ENCODE peak calls at places on chromosomes 7 and 10, in five cellular contexts. C, P, U, A and F are unnamed samples. For H3K4me1, the result is how much of the 10 kb centered on the place peaks cover.

GRCh38 chr10:93907049-93907448 is 13.3 kb downstream of the SLC35G1 start:
- ATAC-seq in C (no peak), P (no peak), U (no peak), A (no peak), F (no peak)

GRCh38 chr10:682931-683447 is 6.5 kb downstream of the DIP2C start:
- ATAC-seq in C (peak), P (no peak), U (no peak), A (no peak), F (peak)

GRCh38 chr7:127717502-127718125 is 65.6 kb downstream of the SND1 start:
- ATAC-seq in C (no peak), P (no peak), U (peak), A (no peak), F (no peak)

GRCh38 chr7:47407821-47408674 is 173.9 kb downstream of the TNS3 start:
- ATAC-seq in C (peak), P (no peak), U (no peak), A (no peak), F (no peak)

GRCh38 chr7:40151504-40151903 is 16.7 kb downstream of the SUGCT start:
- ATAC-seq in C (no peak), P (no peak), U (no peak), A (no peak), F (no peak)

GRCh38 chr10:74794531-74794930 is 31.9 kb upstream of the KAT6B start:
- ATAC-seq in C (no peak), P (no peak), U (no peak), A (no peak), F (no peak)

GRCh38 chr10:65769828-65770227 is 1156.0 kb upstream of the LRRTM3 start:
- ATAC-seq in C (no peak), P (no peak), U (no peak), A (no peak), F (no peak)

GRCh38 chr7:46932656-46933424 is 649.1 kb downstream of the TNS3 start:
- ATAC-seq in C (no peak), P (peak), U (no peak), A (peak), F (peak)

GRCh38 chr10:112706580-112706979 is 243.5 kb upstream of the TCF7L2 start:
- ATAC-seq in C (no peak), P (no peak), U (no peak), A (no peak), F (no peak)

GRCh38 chr10:130360826-130361311 is 224.7 kb downstream of the GLRX3 start:
- ATAC-seq in C (no peak), P (no peak), U (no peak), A (no peak), F (no peak)

GRCh38 chr7:88254721-88255120 is 34.9 kb upstream of the SRI start:
- ATAC-seq in C (peak), P (peak), U (no peak), A (peak), F (no peak)

GRCh38 chr7:130473877-130474276 is 18.0 kb upstream of the MEST start:
- ATAC-seq in C (no peak), P (no peak), U (no peak), A (no peak), F (no peak)

GRCh38 chr10:20005638-20006037 is 189.4 kb downstream of the PLXDC2 start:
- ATAC-seq in C (no peak), P (no peak), U (no peak), A (no peak), F (no peak)

GRCh38 chr7:27210441-27211083 is 10.7 kb upstream of the HOXA13 start:
- ATAC-seq in C (peak), P (peak), U (peak), A (peak), F (no peak)

GRCh38 chr7:139367438-139368155 is 7.9 kb downstream of the LUC7L2 start:
- ATAC-seq in C (no peak), P (no peak), U (no peak), A (no peak), F (no peak)

GRCh38 chr10:23361665-23362064 is 17.1 kb upstream of the C10orf67 start:
- ATAC-seq in C (no peak), P (no peak), U (no peak), A (no peak), F (no peak)

GRCh38 chr7:142745091-142745635 is 4.1 kb upstream of the PRSS1 start:
- ATAC-seq in C (no peak), P (no peak), U (no peak), A (no peak), F (no peak)

GRCh38 chr10:23376175-23376787 is 31.7 kb upstream of the C10orf67 start:
- ATAC-seq in C (no peak), P (peak), U (no peak), A (no peak), F (peak)

GRCh38 chr10:44577533-44577932 is 192.6 kb upstream of the CXCL12 start:
- ATAC-seq in C (no peak), P (no peak), U (no peak), A (no peak), F (no peak)

GRCh38 chr10:34526758-34527730 is 288.1 kb downstream of the PARD3 start:
- ATAC-seq in C (peak), P (peak), U (no peak), A (peak), F (no peak)

GRCh38 chr10:59905735-59906416 is 480 bp downstream of the CCDC6 start:
- ATAC-seq in C (peak), P (peak), U (peak), A (peak), F (no peak)

GRCh38 chr10:130885021-130885655 is 426.4 kb downstream of the TCERG1L start:
- ATAC-seq in C (no peak), P (no peak), U (no peak), A (no peak), F (no peak)

GRCh38 chr7:118974836-118975235 is 750.3 kb downstream of the ANKRD7 start:
- ATAC-seq in C (no peak), P (no peak), U (no peak), A (no peak), F (no peak)

DNA sequence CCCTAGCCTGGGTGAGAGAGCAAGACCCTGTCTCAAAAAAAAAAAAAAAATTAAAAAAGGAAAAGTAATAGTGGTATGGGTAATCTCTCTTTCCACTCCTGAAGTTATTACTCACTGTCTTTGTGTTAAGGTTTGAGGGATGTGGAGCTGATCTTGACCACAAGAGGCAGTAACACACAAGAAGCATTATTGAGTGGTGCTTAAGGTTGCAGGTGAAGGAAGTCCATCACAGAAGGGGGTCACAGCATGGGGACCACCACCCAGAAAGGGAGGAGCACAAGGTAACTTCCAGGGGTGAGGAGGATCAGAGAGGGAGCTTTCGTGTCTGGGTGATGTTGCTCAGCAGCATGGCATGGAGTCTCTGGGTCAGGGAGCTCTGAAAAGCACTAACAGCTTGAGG is 100.2 kb upstream of the DNAJC1 start:
- ATAC-seq in C (peak), P (no peak), U (no peak), A (no peak), F (no peak)
- TF ChIP-seq CTCF in C (peak), P (no peak), U (peak), A (peak), F (peak)

DNA sequence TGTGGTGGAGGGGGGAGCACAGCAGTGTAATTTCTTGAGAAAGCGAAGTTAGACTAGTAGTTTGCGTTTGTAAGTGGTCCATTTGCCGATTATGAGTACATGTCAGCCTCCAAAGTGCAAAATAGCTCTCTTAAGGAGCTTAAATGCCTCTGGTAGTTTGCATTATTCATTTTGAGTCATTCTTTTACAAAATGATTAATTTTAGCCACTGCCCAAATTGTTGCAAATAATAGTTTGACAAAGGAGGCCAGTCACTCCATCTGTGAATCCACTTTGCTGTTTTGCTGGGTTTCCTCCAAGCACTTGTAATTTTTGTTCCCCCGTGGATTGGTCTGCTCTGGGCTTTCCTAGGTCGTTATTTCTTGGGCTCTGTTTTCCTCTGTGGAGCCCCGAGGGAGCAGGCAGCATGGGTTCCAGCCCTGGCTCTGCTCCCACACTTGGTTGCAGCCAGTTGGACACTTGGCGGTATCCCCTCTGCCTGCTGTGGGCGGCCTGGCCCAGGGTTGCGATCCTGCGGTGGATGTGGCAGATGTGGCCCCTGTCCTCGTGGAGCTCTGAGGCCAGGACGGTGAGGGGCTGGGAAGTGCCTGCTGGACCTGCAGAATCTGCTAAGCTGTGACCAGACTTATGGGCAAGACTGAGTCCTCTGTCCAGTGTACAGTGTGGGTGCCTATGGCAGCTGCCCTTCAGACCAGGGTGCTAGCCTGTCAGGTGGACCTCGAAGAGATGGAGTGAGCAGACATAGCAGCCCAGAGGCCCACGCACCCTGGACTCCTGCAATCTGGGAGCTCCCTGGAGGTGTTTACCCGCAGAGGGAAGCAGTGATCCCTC is 129.1 kb upstream of the BTBD16 start:
- ATAC-seq in C (no peak), P (no peak), U (no peak), A (no peak), F (no peak)
- H3K4me1 ChIP-seq in C (under half), P (half or more), U (under half), A (half or more), F (half or more)

GRCh38 chr7:666454-667292 is 59.8 kb upstream of the DNAAF5 start:
- ATAC-seq in C (no peak), P (no peak), U (no peak), A (no peak), F (no peak)

GRCh38 chr7:668139-668871 is 58.2 kb upstream of the DNAAF5 start:
- ATAC-seq in C (no peak), P (peak), U (no peak), A (peak), F (peak)

GRCh38 chr7:664402-664775 is 62.1 kb upstream of the DNAAF5 start:
- ATAC-seq in C (no peak), P (no peak), U (no peak), A (no peak), F (no peak)

GRCh38 chr7:665251-665650 is 61.2 kb upstream of the DNAAF5 start:
- ATAC-seq in C (no peak), P (peak), U (no peak), A (no peak), F (no peak)

DNA sequence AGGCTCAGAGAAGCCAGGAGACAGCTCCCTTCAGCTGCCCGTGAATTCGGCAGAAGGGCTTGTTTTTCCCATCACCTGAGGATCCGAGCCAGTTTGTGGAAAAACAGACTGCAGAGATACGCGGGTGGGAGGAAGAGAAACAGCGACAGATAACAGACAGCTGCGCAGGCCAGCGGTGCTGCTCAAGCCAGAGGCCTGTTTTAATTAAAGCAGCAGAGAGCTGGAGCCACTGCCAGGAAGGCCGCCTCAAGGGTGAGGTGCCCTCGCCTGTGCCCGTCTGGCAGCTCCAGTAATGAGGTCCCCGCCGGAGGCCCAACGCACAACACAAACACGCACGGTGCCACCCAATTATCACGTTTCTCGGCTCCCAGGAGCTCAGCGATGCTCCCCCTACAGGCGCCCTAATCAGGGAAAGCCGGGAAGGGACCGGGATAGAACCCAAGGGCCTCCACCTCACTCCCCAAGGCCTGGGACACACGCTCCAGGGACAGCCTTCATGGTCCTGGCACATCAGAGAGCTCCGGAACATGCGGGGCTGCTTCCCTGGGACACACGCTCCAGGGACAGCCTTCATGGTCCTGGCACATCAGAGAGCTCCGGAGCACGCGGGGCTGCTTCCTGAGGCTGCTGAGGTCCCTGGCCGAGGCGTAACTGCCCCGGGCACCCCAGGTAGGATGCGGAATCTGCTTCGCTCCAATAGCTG is 60.6 kb upstream of the DNAAF5 start:
- ATAC-seq in C (peak), P (peak), U (no peak), A (no peak), F (peak)
- TF ChIP-seq CTCF in C (no peak), P (no peak), U (no peak), A (no peak), F (peak)

DNA sequence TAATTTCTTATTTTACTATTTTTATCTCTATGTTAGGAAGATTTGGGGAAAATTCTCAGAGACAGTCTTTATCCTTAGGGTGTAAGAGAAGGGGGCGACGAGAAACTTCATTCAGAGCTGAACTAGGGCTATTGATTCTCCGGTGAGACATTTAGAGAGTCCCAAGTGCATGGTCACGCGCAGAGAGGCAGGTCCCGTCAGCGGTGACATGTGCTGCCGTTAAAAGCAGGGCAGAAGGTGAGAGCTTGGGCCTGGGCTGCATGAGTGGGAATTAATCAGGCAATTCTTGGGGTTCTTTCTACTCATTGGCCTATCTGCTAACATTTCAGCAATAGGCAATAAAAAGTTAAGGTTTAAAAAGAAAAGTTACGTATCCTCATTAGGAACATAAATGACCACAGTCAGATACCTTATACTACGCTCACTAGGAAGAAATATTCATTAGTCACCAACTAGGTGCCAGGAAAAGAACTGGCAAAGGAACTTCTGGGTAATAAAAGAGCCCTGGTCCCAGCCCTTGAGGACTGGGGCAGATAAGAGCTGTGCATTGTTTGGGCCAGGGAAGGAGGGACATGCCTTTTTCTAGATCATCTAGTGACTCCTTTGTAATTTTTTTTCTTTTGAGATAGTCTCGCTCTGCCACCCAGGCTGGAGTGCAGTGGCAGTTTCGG is 21.2 kb downstream of the PRKCQ start:
- ATAC-seq in C (no peak), P (no peak), U (no peak), A (no peak), F (no peak)
- H3K4me1 ChIP-seq in C (under half), P (under half), U (under half), A (under half), F (under half)

DNA sequence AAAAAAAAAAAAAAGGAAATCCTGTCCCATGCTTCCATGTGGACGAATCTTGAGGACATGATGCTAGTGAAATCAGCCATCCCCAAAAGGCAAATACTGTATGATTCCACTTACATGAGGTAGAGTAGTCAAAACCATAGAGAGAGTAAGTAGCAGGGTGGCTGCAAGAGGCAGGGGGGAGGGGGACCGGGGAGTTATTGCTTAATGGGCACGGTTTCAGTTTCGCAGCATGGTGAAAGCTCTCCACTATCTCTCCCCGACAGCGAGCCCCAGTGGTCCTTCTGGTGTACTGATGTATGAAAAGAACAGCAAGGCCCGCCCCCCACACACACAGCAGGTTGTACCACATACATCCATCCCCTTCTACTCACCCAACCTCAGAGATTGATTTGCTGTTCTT is 32.8 kb downstream of the NOD1 start:
- ATAC-seq in C (no peak), P (peak), U (peak), A (peak), F (peak)
- TF ChIP-seq CTCF in C (no peak), P (peak), U (no peak), A (peak), F (no peak)

DNA sequence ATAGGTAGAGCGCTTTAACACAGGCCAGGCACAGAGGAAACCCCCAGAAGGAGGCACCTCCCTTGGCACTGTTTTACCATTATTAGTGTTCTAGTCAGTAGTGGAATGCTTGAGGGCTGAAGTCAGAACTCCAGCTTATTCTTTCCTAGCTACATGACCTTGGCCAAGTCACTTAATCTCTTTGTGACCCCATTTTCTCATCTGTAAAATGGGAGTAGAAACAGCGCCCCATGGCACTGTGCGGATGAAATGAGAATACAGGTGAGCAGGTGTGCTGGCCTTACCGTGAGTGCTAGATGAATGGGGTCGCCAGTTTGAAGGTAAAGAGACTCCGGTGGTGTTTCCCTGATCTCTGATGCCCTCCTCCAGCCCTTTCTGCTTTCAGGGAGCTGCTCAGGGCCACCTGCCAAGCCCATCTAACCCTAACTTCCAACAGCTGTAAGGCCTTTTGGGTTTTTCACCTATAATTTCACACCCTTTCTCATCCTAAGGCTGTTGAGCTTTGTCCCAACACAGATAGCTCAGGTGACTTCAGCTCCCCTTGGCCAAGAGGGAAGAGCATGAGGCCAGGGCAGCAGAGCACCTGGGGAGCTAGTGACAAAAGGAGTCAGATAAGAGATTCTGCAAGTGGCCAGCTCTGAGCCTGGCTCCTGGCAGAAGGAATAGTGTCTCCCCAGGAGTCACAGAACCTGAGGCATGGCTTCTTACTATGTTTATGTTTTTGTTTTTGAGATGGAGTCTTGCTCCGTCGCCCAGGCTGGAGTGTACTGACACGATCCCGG is 76.8 kb downstream of the SH3PXD2A start:
- ATAC-seq in C (no peak), P (no peak), U (no peak), A (no peak), F (no peak)
- H3K4me1 ChIP-seq in C (under half), P (under half), U (under half), A (under half), F (under half)

DNA sequence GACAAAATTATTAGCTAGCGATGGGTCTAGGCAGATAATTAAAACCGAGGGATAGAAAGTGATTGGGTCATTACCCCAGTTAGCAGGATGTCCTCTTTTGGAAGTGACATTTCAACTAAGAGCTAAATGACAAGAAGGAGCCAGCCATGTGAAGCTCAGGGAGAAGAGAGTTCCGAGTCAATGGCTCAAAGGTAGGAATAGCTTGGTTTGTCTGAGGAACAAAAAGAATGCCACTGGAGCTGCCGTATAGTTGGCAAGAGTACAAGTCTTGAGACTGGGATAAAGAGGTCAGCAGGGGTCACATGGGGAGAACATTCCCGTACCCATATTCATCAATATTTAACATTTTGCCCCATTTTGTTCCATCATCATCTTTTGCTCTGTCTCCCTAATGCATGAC is 115.8 kb downstream of the ICA1 start:
- ATAC-seq in C (no peak), P (no peak), U (no peak), A (no peak), F (no peak)
- TF ChIP-seq CTCF in C (no peak), P (no peak), U (no peak), A (no peak), F (no peak)

DNA sequence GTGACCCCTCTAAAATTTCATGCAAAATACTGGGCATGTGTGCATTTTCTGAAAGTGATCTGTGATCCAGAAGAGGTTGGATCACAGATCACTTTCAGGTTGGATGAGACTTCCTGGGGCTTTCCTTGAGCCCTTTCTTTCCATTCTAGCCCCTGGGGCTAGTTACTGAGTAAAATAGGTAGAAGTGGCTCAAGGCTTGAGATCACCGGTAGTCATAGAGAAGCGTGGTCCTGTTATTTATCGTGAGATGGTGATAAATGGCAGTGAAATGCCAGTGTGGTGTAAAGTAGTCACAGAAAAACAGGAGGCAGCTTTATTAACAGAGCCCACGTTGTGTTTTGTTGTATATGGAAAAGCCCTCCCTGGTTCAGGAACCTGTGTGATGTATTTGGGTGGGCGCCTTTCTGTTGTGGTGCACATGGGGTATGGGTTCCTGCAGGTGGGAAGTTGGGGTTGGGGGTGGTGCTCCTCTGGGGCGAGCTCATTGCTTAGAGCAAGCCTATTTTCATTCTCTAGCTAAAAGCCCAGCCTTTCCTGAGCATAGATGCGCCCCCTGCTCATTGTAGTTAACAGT is 34.0 kb upstream of the SH2D4B start:
- ATAC-seq in C (no peak), P (no peak), U (peak), A (no peak), F (no peak)
- H3K4me1 ChIP-seq in C (half or more), P (half or more), U (under half), A (half or more), F (under half)